ENCODE peak calls at places on chromosomes 4 and X, in nine cellular contexts. One of them, this sample, is unnamed.

GRCh38 chr4:86653237-86653865 is 59.2 kb downstream of the PTPN13 start:
- DNase-seq in WERI-Rb-1: no peak
- DNase-seq in CD8-positive, alpha-beta T cell: no peak
- DNase-seq in dorsolateral prefrontal cortex: no peak
- DNase-seq in BJ: no peak
- DNase-seq in endodermal cell: peak
- DNase-seq in tibial nerve: no peak
- DNase-seq in foreskin fibroblast: peak
- DNase-seq in fibroblast of pulmonary artery: peak
- DNase-seq in this sample: no peak

GRCh38 chrX:130654409-130654970 is 248.5 kb downstream of the ENOX2 start:
- DNase-seq in BJ: peak
- DNase-seq in foreskin fibroblast: peak
- DNase-seq in CD8-positive, alpha-beta T cell: no peak
- DNase-seq in tibial nerve: no peak
- DNase-seq in endodermal cell: no peak
- DNase-seq in fibroblast of pulmonary artery: peak
- DNase-seq in WERI-Rb-1: no peak
- DNase-seq in dorsolateral prefrontal cortex: no peak
- DNase-seq in this sample: no peak

GRCh38 chrX:151750511-151750910 is 16.0 kb downstream of the CNGA2 start:
- DNase-seq in fibroblast of pulmonary artery: no peak
- DNase-seq in WERI-Rb-1: no peak
- DNase-seq in CD8-positive, alpha-beta T cell: no peak
- DNase-seq in foreskin fibroblast: no peak
- DNase-seq in BJ: no peak
- DNase-seq in endodermal cell: no peak
- DNase-seq in dorsolateral prefrontal cortex: no peak
- DNase-seq in tibial nerve: no peak
- DNase-seq in this sample: no peak

GRCh38 chrX:100969936-100970335 is 428 bp downstream of the ARL13A start:
- DNase-seq in CD8-positive, alpha-beta T cell: no peak
- DNase-seq in foreskin fibroblast: no peak
- DNase-seq in endodermal cell: no peak
- DNase-seq in BJ: no peak
- DNase-seq in dorsolateral prefrontal cortex: no peak
- DNase-seq in tibial nerve: no peak
- DNase-seq in WERI-Rb-1: no peak
- DNase-seq in fibroblast of pulmonary artery: no peak
- DNase-seq in this sample: no peak

GRCh38 chr4:37008199-37008598 is 236.3 kb upstream of the NWD2 start:
- DNase-seq in WERI-Rb-1: no peak
- DNase-seq in CD8-positive, alpha-beta T cell: no peak
- DNase-seq in fibroblast of pulmonary artery: peak
- DNase-seq in dorsolateral prefrontal cortex: no peak
- DNase-seq in tibial nerve: no peak
- DNase-seq in foreskin fibroblast: no peak
- DNase-seq in endodermal cell: no peak
- DNase-seq in BJ: no peak
- DNase-seq in this sample: peak

GRCh38 chrX:32448320-32448719 is 763.0 kb downstream of the DMD start:
- DNase-seq in CD8-positive, alpha-beta T cell: no peak
- DNase-seq in dorsolateral prefrontal cortex: no peak
- DNase-seq in WERI-Rb-1: no peak
- DNase-seq in BJ: no peak
- DNase-seq in endodermal cell: no peak
- DNase-seq in foreskin fibroblast: no peak
- DNase-seq in tibial nerve: no peak
- DNase-seq in fibroblast of pulmonary artery: no peak
- DNase-seq in this sample: no peak

GRCh38 chr4:174119818-174120217 is 163.6 kb downstream of the FBXO8 start:
- DNase-seq in WERI-Rb-1: no peak
- DNase-seq in foreskin fibroblast: peak
- DNase-seq in BJ: no peak
- DNase-seq in CD8-positive, alpha-beta T cell: no peak
- DNase-seq in fibroblast of pulmonary artery: peak
- DNase-seq in dorsolateral prefrontal cortex: no peak
- DNase-seq in endodermal cell: no peak
- DNase-seq in tibial nerve: no peak
- DNase-seq in this sample: no peak

GRCh38 chr4:85929926-85930325 is 429.9 kb downstream of the MAPK10 start:
- DNase-seq in dorsolateral prefrontal cortex: no peak
- DNase-seq in tibial nerve: no peak
- DNase-seq in WERI-Rb-1: no peak
- DNase-seq in fibroblast of pulmonary artery: no peak
- DNase-seq in CD8-positive, alpha-beta T cell: no peak
- DNase-seq in endodermal cell: peak
- DNase-seq in BJ: no peak
- DNase-seq in foreskin fibroblast: no peak
- DNase-seq in this sample: no peak

GRCh38 chr4:141788169-141788915 is 152.0 kb downstream of the IL15 start:
- DNase-seq in BJ: no peak
- DNase-seq in tibial nerve: no peak
- DNase-seq in dorsolateral prefrontal cortex: no peak
- DNase-seq in CD8-positive, alpha-beta T cell: no peak
- DNase-seq in endodermal cell: no peak
- DNase-seq in fibroblast of pulmonary artery: peak
- DNase-seq in WERI-Rb-1: no peak
- DNase-seq in foreskin fibroblast: peak
- DNase-seq in this sample: no peak

GRCh38 chr4:125464146-125464545 is 149.4 kb downstream of the FAT4 start:
- DNase-seq in fibroblast of pulmonary artery: no peak
- DNase-seq in tibial nerve: no peak
- DNase-seq in foreskin fibroblast: peak
- DNase-seq in CD8-positive, alpha-beta T cell: no peak
- DNase-seq in WERI-Rb-1: no peak
- DNase-seq in dorsolateral prefrontal cortex: no peak
- DNase-seq in BJ: no peak
- DNase-seq in endodermal cell: no peak
- DNase-seq in this sample: no peak

GRCh38 chrX:122868626-122869025 is 315.5 kb upstream of the GRIA3 start:
- DNase-seq in tibial nerve: no peak
- DNase-seq in endodermal cell: no peak
- DNase-seq in foreskin fibroblast: peak
- DNase-seq in dorsolateral prefrontal cortex: no peak
- DNase-seq in WERI-Rb-1: no peak
- DNase-seq in fibroblast of pulmonary artery: no peak
- DNase-seq in CD8-positive, alpha-beta T cell: no peak
- DNase-seq in BJ: peak
- DNase-seq in this sample: no peak

GRCh38 chrX:41118156-41118555 is 32.9 kb downstream of the USP9X start:
- DNase-seq in foreskin fibroblast: no peak
- DNase-seq in BJ: no peak
- DNase-seq in dorsolateral prefrontal cortex: no peak
- DNase-seq in CD8-positive, alpha-beta T cell: no peak
- DNase-seq in endodermal cell: no peak
- DNase-seq in tibial nerve: no peak
- DNase-seq in WERI-Rb-1: no peak
- DNase-seq in fibroblast of pulmonary artery: no peak
- DNase-seq in this sample: no peak

GRCh38 chrX:112851806-112852205 is 11.2 kb upstream of the AMOT start:
- DNase-seq in WERI-Rb-1: no peak
- DNase-seq in tibial nerve: no peak
- DNase-seq in endodermal cell: no peak
- DNase-seq in fibroblast of pulmonary artery: peak
- DNase-seq in foreskin fibroblast: no peak
- DNase-seq in CD8-positive, alpha-beta T cell: no peak
- DNase-seq in dorsolateral prefrontal cortex: no peak
- DNase-seq in BJ: no peak
- DNase-seq in this sample: no peak

GRCh38 chr4:129899849-129900248 is 803.9 kb downstream of the C4orf33 start:
- DNase-seq in WERI-Rb-1: no peak
- DNase-seq in BJ: no peak
- DNase-seq in tibial nerve: no peak
- DNase-seq in foreskin fibroblast: no peak
- DNase-seq in fibroblast of pulmonary artery: no peak
- DNase-seq in dorsolateral prefrontal cortex: no peak
- DNase-seq in endodermal cell: no peak
- DNase-seq in CD8-positive, alpha-beta T cell: no peak
- DNase-seq in this sample: no peak

GRCh38 chrX:23901805-23902204 is 5.9 kb downstream of the APOO start:
- DNase-seq in CD8-positive, alpha-beta T cell: peak
- DNase-seq in WERI-Rb-1: peak
- DNase-seq in foreskin fibroblast: peak
- DNase-seq in tibial nerve: peak
- DNase-seq in BJ: no peak
- DNase-seq in fibroblast of pulmonary artery: peak
- DNase-seq in endodermal cell: peak
- DNase-seq in dorsolateral prefrontal cortex: peak
- DNase-seq in this sample: peak

GRCh38 chr4:106385853-106386393 is 17.3 kb upstream of the GIMD1 start:
- DNase-seq in fibroblast of pulmonary artery: no peak
- DNase-seq in CD8-positive, alpha-beta T cell: no peak
- DNase-seq in endodermal cell: no peak
- DNase-seq in WERI-Rb-1: no peak
- DNase-seq in tibial nerve: no peak
- DNase-seq in foreskin fibroblast: no peak
- DNase-seq in dorsolateral prefrontal cortex: no peak
- DNase-seq in BJ: no peak
- DNase-seq in this sample: no peak

GRCh38 chr4:1599491-1600210 is 84.5 kb downstream of the FAM53A start:
- DNase-seq in tibial nerve: no peak
- DNase-seq in fibroblast of pulmonary artery: no peak
- DNase-seq in foreskin fibroblast: no peak
- DNase-seq in CD8-positive, alpha-beta T cell: no peak
- DNase-seq in WERI-Rb-1: no peak
- DNase-seq in endodermal cell: no peak
- DNase-seq in BJ: no peak
- DNase-seq in dorsolateral prefrontal cortex: no peak
- DNase-seq in this sample: no peak

GRCh38 chr4:169079942-169080827 is 70.1 kb upstream of the CBR4 start:
- DNase-seq in foreskin fibroblast: peak
- DNase-seq in WERI-Rb-1: no peak
- DNase-seq in dorsolateral prefrontal cortex: peak
- DNase-seq in endodermal cell: no peak
- DNase-seq in fibroblast of pulmonary artery: peak
- DNase-seq in CD8-positive, alpha-beta T cell: peak
- DNase-seq in BJ: no peak
- DNase-seq in tibial nerve: peak
- DNase-seq in this sample: peak

GRCh38 chr4:140703463-140703862 is 52.7 kb downstream of the TBC1D9 start:
- DNase-seq in dorsolateral prefrontal cortex: no peak
- DNase-seq in BJ: no peak
- DNase-seq in WERI-Rb-1: no peak
- DNase-seq in endodermal cell: no peak
- DNase-seq in fibroblast of pulmonary artery: peak
- DNase-seq in CD8-positive, alpha-beta T cell: no peak
- DNase-seq in tibial nerve: no peak
- DNase-seq in foreskin fibroblast: peak
- DNase-seq in this sample: no peak

GRCh38 chr4:25367004-25367621 is 9.9 kb upstream of the ANAPC4 start:
- DNase-seq in BJ: no peak
- DNase-seq in endodermal cell: no peak
- DNase-seq in tibial nerve: no peak
- DNase-seq in WERI-Rb-1: no peak
- DNase-seq in fibroblast of pulmonary artery: peak
- DNase-seq in foreskin fibroblast: peak
- DNase-seq in dorsolateral prefrontal cortex: no peak
- DNase-seq in CD8-positive, alpha-beta T cell: no peak
- DNase-seq in this sample: peak

DNA sequence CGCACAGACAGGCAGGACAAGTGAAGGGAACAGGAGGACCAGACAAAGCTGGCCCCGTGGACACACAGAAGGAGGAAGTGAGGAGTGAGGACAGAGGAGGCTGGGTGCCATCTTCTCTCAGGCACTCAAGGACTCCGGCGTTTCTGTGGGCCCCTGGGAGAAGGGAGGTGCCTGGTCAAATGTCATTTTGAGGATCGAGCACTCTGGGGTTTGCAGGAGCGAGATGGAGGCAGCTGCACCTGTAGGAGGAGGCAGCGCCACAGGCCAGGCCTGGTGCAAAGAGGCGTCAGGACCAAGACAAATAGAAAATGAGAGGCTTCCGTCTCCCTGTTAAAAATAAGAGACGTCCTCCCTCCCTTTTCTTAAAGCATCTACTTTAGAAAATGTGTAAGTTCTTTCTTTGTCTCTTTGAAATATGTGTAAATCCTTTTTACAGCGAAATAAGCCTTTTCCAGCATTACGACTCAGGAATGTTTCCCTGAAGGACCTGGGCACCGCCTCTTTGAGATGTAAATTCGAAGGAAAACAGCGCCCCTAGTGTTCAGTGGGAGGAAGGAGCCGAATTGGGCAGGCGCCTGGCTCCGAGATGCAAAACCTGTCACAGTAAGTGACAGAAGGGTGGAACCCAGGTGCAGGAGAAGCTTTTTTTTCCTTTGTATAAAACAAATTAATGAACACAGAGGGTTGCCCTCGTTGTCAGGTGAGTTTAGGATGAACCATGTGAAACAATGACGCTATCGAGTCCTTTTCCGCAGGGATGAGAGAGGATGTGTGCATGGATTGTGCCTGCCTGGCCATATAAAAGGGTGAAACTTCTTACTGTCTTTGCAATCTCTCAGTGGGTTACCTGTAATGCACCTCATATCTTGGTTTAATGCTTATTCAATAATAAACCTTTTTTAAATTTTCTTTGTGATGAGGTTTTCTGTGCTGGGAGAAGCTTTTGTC is 1.4 kb upstream of the C4orf50 start:
- DNase-seq in fibroblast of pulmonary artery: peak
- DNase-seq in WERI-Rb-1: peak
- DNase-seq in tibial nerve: no peak
- DNase-seq in foreskin fibroblast: peak
- DNase-seq in CD8-positive, alpha-beta T cell: peak
- DNase-seq in dorsolateral prefrontal cortex: peak
- DNase-seq in endodermal cell: peak
- DNase-seq in BJ: no peak
- DNase-seq in this sample: peak
- TF ChIP-seq CTCF in fibroblast of pulmonary artery: peak
- TF ChIP-seq CTCF in WERI-Rb-1: peak
- TF ChIP-seq CTCF in tibial nerve: peak
- TF ChIP-seq CTCF in foreskin fibroblast: peak
- TF ChIP-seq CTCF in CD8-positive, alpha-beta T cell: peak
- TF ChIP-seq CTCF in dorsolateral prefrontal cortex: peak
- TF ChIP-seq CTCF in endodermal cell: peak
- TF ChIP-seq CTCF in BJ: peak
- TF ChIP-seq CTCF in this sample: peak

GRCh38 chr4:6909113-6909969 is at the start of gene TBC1D14:
- DNase-seq in tibial nerve: peak
- DNase-seq in WERI-Rb-1: peak
- DNase-seq in dorsolateral prefrontal cortex: peak
- DNase-seq in endodermal cell: peak
- DNase-seq in CD8-positive, alpha-beta T cell: peak
- DNase-seq in BJ: no peak
- DNase-seq in foreskin fibroblast: peak
- DNase-seq in fibroblast of pulmonary artery: peak
- DNase-seq in this sample: peak
- TF ChIP-seq CTCF in tibial nerve: peak
- TF ChIP-seq CTCF in WERI-Rb-1: peak
- TF ChIP-seq CTCF in dorsolateral prefrontal cortex: peak
- TF ChIP-seq CTCF in endodermal cell: peak
- TF ChIP-seq CTCF in CD8-positive, alpha-beta T cell: no peak
- TF ChIP-seq CTCF in BJ: peak
- TF ChIP-seq CTCF in foreskin fibroblast: no peak
- TF ChIP-seq CTCF in fibroblast of pulmonary artery: no peak
- TF ChIP-seq CTCF in this sample: no peak

GRCh38 chr4:148300877-148301276 is 141.3 kb downstream of the NR3C2 start:
- DNase-seq in WERI-Rb-1: no peak
- DNase-seq in CD8-positive, alpha-beta T cell: no peak
- DNase-seq in dorsolateral prefrontal cortex: no peak
- DNase-seq in tibial nerve: no peak
- DNase-seq in BJ: no peak
- DNase-seq in endodermal cell: no peak
- DNase-seq in fibroblast of pulmonary artery: no peak
- DNase-seq in foreskin fibroblast: no peak
- DNase-seq in this sample: no peak
- TF ChIP-seq CTCF in WERI-Rb-1: no peak
- TF ChIP-seq CTCF in CD8-positive, alpha-beta T cell: no peak
- TF ChIP-seq CTCF in dorsolateral prefrontal cortex: no peak
- TF ChIP-seq CTCF in tibial nerve: no peak
- TF ChIP-seq CTCF in BJ: no peak
- TF ChIP-seq CTCF in endodermal cell: peak
- TF ChIP-seq CTCF in fibroblast of pulmonary artery: no peak
- TF ChIP-seq CTCF in foreskin fibroblast: no peak
- TF ChIP-seq CTCF in this sample: no peak

GRCh38 chr4:138522366-138522765 is 280.2 kb upstream of the SLC7A11 start:
- DNase-seq in CD8-positive, alpha-beta T cell: no peak
- DNase-seq in WERI-Rb-1: peak
- DNase-seq in foreskin fibroblast: peak
- DNase-seq in dorsolateral prefrontal cortex: no peak
- DNase-seq in fibroblast of pulmonary artery: peak
- DNase-seq in endodermal cell: peak
- DNase-seq in BJ: no peak
- DNase-seq in tibial nerve: no peak
- DNase-seq in this sample: peak
- TF ChIP-seq CTCF in CD8-positive, alpha-beta T cell: no peak
- TF ChIP-seq CTCF in WERI-Rb-1: peak
- TF ChIP-seq CTCF in foreskin fibroblast: peak
- TF ChIP-seq CTCF in dorsolateral prefrontal cortex: no peak
- TF ChIP-seq CTCF in fibroblast of pulmonary artery: peak
- TF ChIP-seq CTCF in endodermal cell: peak
- TF ChIP-seq CTCF in BJ: peak
- TF ChIP-seq CTCF in tibial nerve: no peak
- TF ChIP-seq CTCF in this sample: peak